ENCODE peak calls at places on chromosomes 12 and 14, in seven cellular contexts. Z, K, S, O, A, C and E are unnamed samples.

GRCh38 chr12:99707883-99708282 is 60.3 kb downstream of the GARIN6 start:
- DNase-seq in Z (no peak), K (no peak), S (no peak), O (no peak), A (no peak), C (no peak), E (no peak)

GRCh38 chr14:96634481-96634880 is 132.3 kb downstream of the PAPOLA start:
- DNase-seq in Z (no peak), K (no peak), S (no peak), O (no peak), A (no peak), C (peak; percentile 1), E (no peak)

GRCh38 chr14:59013672-59014298 is 174.7 kb upstream of the DAAM1 start:
- DNase-seq in Z (no peak), K (no peak), S (no peak), O (peak; percentile 78), A (peak; percentile 84), C (peak; percentile 80), E (no peak)

GRCh38 chr12:63994704-63995103 is 150.2 kb downstream of the SRGAP1 start:
- DNase-seq in Z (no peak), K (no peak), S (no peak), O (no peak), A (peak; percentile 81), C (no peak), E (no peak)

GRCh38 chr12:128795530-128796361 is 28.0 kb downstream of the SLC15A4 start:
- DNase-seq in Z (no peak), K (no peak), S (no peak), O (no peak), A (no peak), C (no peak), E (no peak)

GRCh38 chr12:115975411-115975810 is 302.1 kb downstream of the MED13L start:
- DNase-seq in Z (no peak), K (no peak), S (no peak), O (no peak), A (no peak), C (no peak), E (no peak)

GRCh38 chr12:69553626-69554248 is 31.5 kb upstream of the CCT2 start:
- DNase-seq in Z (peak; percentile 25), K (no peak), S (no peak), O (peak; percentile 94), A (peak; percentile 72), C (peak; percentile 80), E (no peak)

GRCh38 chr14:102927346-102927877 is 4.9 kb downstream of the AMN start:
- DNase-seq in Z (no peak), K (no peak), S (peak; percentile 88), O (peak; percentile 74), A (no peak), C (peak; percentile 33), E (no peak)

GRCh38 chr14:94378527-94379290 is 9.7 kb downstream of the SERPINA1 start:
- DNase-seq in Z (no peak), K (no peak), S (no peak), O (no peak), A (no peak), C (no peak), E (no peak)

GRCh38 chr12:120640840-120641833 is 711 bp downstream of the CABP1 start:
- DNase-seq in Z (peak; percentile 36), K (no peak), S (peak; percentile 71), O (peak; percentile 74), A (peak; percentile 40), C (peak; percentile 31), E (no peak)